ENCODE peak calls at places on chromosome 6, in five cellular contexts. One of them, this sample, is unnamed. For H3K4me1, the result is how much of the 10 kb centered on the place peaks cover.

GRCh38 chr6:57305754-57306153 is 11.7 kb upstream of the PRIM2 start:
- DNase-seq in left ventricle myocardium inferior: no peak
- DNase-seq in uterus: no peak
- DNase-seq in prostate gland: no peak
- DNase-seq in GM23248: peak
- DNase-seq in this sample: no peak

GRCh38 chr6:89895273-89895874 is 1.1 kb downstream of the GJA10 start:
- DNase-seq in left ventricle myocardium inferior: no peak
- DNase-seq in uterus: no peak
- DNase-seq in prostate gland: no peak
- DNase-seq in GM23248: peak
- DNase-seq in this sample: no peak

GRCh38 chr6:102907181-102907580 is 1513.7 kb downstream of the GRIK2 start:
- DNase-seq in left ventricle myocardium inferior: no peak
- DNase-seq in uterus: no peak
- DNase-seq in prostate gland: no peak
- DNase-seq in GM23248: no peak
- DNase-seq in this sample: no peak

GRCh38 chr6:55758156-55758942 is 117.0 kb downstream of the BMP5 start:
- DNase-seq in left ventricle myocardium inferior: no peak
- DNase-seq in uterus: no peak
- DNase-seq in prostate gland: no peak
- DNase-seq in GM23248: peak
- DNase-seq in this sample: no peak

GRCh38 chr6:83815631-83816030 is 37.5 kb upstream of the RIPPLY2 start:
- DNase-seq in left ventricle myocardium inferior: no peak
- DNase-seq in uterus: no peak
- DNase-seq in prostate gland: no peak
- DNase-seq in GM23248: peak
- DNase-seq in this sample: no peak

GRCh38 chr6:169457762-169458161 is 204.1 kb upstream of the THBS2 start:
- DNase-seq in left ventricle myocardium inferior: no peak
- DNase-seq in uterus: no peak
- DNase-seq in prostate gland: no peak
- DNase-seq in GM23248: no peak
- DNase-seq in this sample: no peak

GRCh38 chr6:52074155-52074554 is 13.3 kb downstream of the PKHD1 start:
- DNase-seq in left ventricle myocardium inferior: no peak
- DNase-seq in uterus: no peak
- DNase-seq in prostate gland: no peak
- DNase-seq in GM23248: no peak
- DNase-seq in this sample: no peak

GRCh38 chr6:156658186-156658585 is 119.0 kb upstream of the ARID1B start:
- DNase-seq in left ventricle myocardium inferior: no peak
- DNase-seq in uterus: no peak
- DNase-seq in prostate gland: peak
- DNase-seq in GM23248: peak
- DNase-seq in this sample: no peak

GRCh38 chr6:156427345-156427744 is 349.8 kb upstream of the ARID1B start:
- DNase-seq in left ventricle myocardium inferior: peak
- DNase-seq in uterus: no peak
- DNase-seq in prostate gland: no peak
- DNase-seq in GM23248: peak
- DNase-seq in this sample: peak

GRCh38 chr6:45450132-45450531 is 72.4 kb upstream of the SUPT3H start:
- DNase-seq in left ventricle myocardium inferior: no peak
- DNase-seq in uterus: no peak
- DNase-seq in prostate gland: no peak
- DNase-seq in GM23248: no peak
- DNase-seq in this sample: no peak
- H3K4me1 ChIP-seq in left ventricle myocardium inferior: under half
- H3K4me1 ChIP-seq in uterus: under half
- H3K4me1 ChIP-seq in prostate gland: under half
- H3K4me1 ChIP-seq in GM23248: half or more
- H3K4me1 ChIP-seq in this sample: half or more

GRCh38 chr6:159119835-159120234 is 49.4 kb upstream of the FNDC1 start:
- DNase-seq in left ventricle myocardium inferior: no peak
- DNase-seq in uterus: no peak
- DNase-seq in prostate gland: no peak
- DNase-seq in GM23248: no peak
- DNase-seq in this sample: no peak
- H3K4me1 ChIP-seq in left ventricle myocardium inferior: under half
- H3K4me1 ChIP-seq in uterus: under half
- H3K4me1 ChIP-seq in prostate gland: under half
- H3K4me1 ChIP-seq in GM23248: under half
- H3K4me1 ChIP-seq in this sample: under half

GRCh38 chr6:1407499-1407990 is 18.2 kb downstream of the FOXF2 start:
- DNase-seq in left ventricle myocardium inferior: no peak
- DNase-seq in uterus: no peak
- DNase-seq in prostate gland: no peak
- DNase-seq in GM23248: peak
- DNase-seq in this sample: no peak
- H3K4me1 ChIP-seq in left ventricle myocardium inferior: under half
- H3K4me1 ChIP-seq in uterus: under half
- H3K4me1 ChIP-seq in prostate gland: under half
- H3K4me1 ChIP-seq in GM23248: under half
- H3K4me1 ChIP-seq in this sample: under half

DNA sequence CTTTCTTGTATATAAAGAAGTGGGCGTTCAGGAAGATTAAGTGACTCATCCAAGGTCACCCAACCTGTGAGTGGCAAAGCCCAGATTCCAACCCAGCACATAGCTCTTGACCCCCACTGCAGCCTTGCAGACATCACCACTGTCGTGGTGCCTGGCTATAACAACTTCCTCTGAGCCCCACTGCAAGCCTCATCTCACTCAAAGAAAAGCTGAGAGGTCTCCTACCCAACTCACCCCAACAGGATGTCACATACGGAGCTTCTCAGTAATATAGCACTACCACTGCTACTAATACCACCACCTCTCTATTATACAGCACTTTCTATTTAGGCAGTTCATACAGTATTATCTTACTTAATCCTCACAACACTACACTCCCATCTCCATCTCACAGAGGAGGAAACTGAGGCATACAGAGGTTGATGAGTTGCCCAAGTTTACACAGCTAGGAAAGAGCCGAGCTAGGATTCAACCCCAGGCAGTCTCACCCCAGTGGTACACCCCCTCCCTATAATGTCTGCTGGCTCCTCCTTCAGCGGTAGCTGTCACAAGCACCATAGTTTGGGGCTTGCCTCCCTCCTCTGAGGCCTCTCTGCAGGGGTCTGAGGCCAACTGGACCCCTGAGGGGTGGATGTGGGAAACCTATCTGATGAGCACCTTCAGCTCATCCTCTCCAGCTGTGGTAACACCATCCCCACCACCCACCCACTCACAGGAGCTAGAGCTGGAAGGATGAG is 19.5 kb downstream of the TFEB start:
- DNase-seq in left ventricle myocardium inferior: no peak
- DNase-seq in uterus: no peak
- DNase-seq in prostate gland: no peak
- DNase-seq in GM23248: no peak
- DNase-seq in this sample: no peak
- H3K4me1 ChIP-seq in left ventricle myocardium inferior: half or more
- H3K4me1 ChIP-seq in uterus: under half
- H3K4me1 ChIP-seq in prostate gland: under half
- H3K4me1 ChIP-seq in GM23248: under half
- H3K4me1 ChIP-seq in this sample: half or more

DNA sequence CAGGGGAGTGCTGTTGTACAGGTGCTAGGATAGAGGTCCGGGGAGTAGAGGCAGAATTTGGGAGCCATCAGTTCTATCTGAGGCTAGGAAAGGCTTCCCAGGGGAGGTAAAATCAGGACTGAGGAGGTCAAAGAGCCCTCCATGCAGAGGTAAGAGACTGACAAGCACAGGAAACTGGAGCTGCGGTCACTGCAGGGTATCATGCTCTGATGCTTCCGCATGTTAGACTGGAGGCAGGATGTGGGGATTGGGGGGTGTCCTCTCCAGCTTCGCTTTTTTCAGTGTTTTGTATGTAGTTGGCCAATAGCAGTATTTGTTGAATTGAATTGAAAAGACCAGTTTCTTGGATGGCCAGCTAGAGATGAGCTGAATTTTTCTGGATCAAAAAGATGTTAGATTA is 87.8 kb downstream of the SLC22A3 start:
- DNase-seq in left ventricle myocardium inferior: no peak
- DNase-seq in uterus: no peak
- DNase-seq in prostate gland: no peak
- DNase-seq in GM23248: no peak
- DNase-seq in this sample: no peak
- H3K4me1 ChIP-seq in left ventricle myocardium inferior: under half
- H3K4me1 ChIP-seq in uterus: under half
- H3K4me1 ChIP-seq in prostate gland: under half
- H3K4me1 ChIP-seq in GM23248: under half
- H3K4me1 ChIP-seq in this sample: under half

DNA sequence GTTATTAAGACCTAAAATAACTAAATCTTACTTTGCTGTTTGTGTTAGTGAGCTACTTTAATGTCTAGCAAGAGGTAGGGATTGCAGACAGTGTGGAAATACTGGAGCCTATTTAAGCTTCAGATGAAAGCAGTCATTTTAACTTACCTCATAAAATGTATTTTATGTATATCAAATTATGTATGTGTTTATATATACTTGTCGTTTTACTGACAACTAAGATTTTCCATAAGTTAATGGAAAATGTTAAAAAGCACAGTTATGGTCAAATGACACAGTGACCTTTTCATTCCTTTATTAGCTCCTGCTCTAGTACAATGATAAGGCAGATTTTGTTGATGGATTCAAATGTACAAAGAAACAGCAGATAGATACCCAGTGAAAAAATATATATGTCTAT is 34.6 kb downstream of the QKI start:
- DNase-seq in left ventricle myocardium inferior: no peak
- DNase-seq in uterus: no peak
- DNase-seq in prostate gland: no peak
- DNase-seq in GM23248: peak
- DNase-seq in this sample: no peak
- H3K4me1 ChIP-seq in left ventricle myocardium inferior: half or more
- H3K4me1 ChIP-seq in uterus: under half
- H3K4me1 ChIP-seq in prostate gland: under half
- H3K4me1 ChIP-seq in GM23248: under half
- H3K4me1 ChIP-seq in this sample: under half

GRCh38 chr6:44238687-44239350 is 8.1 kb upstream of the HSP90AB1 start:
- DNase-seq in left ventricle myocardium inferior: no peak
- DNase-seq in uterus: no peak
- DNase-seq in prostate gland: no peak
- DNase-seq in GM23248: no peak
- DNase-seq in this sample: no peak

GRCh38 chr6:44237813-44238433 is 9.0 kb upstream of the HSP90AB1 start:
- DNase-seq in left ventricle myocardium inferior: peak
- DNase-seq in uterus: peak
- DNase-seq in prostate gland: peak
- DNase-seq in GM23248: peak
- DNase-seq in this sample: peak

GRCh38 chr6:44235891-44236516 is 10.9 kb upstream of the HSP90AB1 start:
- DNase-seq in left ventricle myocardium inferior: no peak
- DNase-seq in uterus: no peak
- DNase-seq in prostate gland: no peak
- DNase-seq in GM23248: no peak
- DNase-seq in this sample: no peak

GRCh38 chr6:44235269-44235668 is 11.6 kb upstream of the HSP90AB1 start:
- DNase-seq in left ventricle myocardium inferior: no peak
- DNase-seq in uterus: no peak
- DNase-seq in prostate gland: no peak
- DNase-seq in GM23248: no peak
- DNase-seq in this sample: no peak

GRCh38 chr6:44237021-44237812 is 9.7 kb upstream of the HSP90AB1 start:
- DNase-seq in left ventricle myocardium inferior: peak
- DNase-seq in uterus: peak
- DNase-seq in prostate gland: peak
- DNase-seq in GM23248: peak
- DNase-seq in this sample: peak
- H3K4me1 ChIP-seq in left ventricle myocardium inferior: half or more
- H3K4me1 ChIP-seq in uterus: under half
- H3K4me1 ChIP-seq in prostate gland: under half
- H3K4me1 ChIP-seq in GM23248: under half
- H3K4me1 ChIP-seq in this sample: half or more

DNA sequence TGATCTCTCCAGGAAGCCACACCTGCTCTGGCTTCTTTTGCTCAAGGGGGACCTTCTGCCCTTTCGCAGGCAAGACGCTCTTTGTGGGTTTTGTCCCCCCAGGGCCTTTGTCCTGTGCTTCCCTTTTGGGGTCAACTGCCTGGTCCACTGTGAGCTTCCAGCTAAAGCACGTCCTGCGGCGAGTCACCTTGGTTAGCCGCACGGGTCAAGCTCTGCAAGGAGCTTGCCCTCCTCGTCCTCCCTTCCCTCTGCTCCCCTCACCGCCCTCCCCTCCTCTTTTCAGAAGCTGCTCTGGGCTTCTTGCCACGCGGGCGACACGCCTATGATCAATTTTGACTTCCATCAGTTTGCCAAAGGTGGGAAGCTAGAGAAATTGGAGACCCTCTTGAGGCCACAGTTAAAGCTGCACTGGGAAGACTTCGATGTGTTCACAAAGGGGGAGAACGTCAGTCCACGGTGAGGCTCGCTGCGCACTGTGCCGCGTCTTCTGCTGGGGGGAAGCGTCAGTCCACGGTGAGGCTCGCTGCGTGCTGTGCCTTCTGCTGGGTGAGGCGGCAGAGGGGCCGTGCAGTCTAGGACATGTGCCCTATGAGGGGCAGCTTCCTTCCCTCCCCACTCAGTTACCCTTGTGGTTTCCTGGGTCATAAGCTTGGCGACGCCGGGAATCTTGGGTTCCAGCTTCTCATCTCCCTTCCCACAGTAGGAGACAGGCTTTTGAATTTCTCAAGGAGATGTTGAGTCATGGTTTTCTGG is 80.2 kb downstream of the SYNJ2 start:
- DNase-seq in left ventricle myocardium inferior: peak
- DNase-seq in uterus: no peak
- DNase-seq in prostate gland: no peak
- DNase-seq in GM23248: peak
- DNase-seq in this sample: peak
- H3K4me1 ChIP-seq in left ventricle myocardium inferior: under half
- H3K4me1 ChIP-seq in uterus: under half
- H3K4me1 ChIP-seq in prostate gland: under half
- H3K4me1 ChIP-seq in GM23248: under half
- H3K4me1 ChIP-seq in this sample: under half

GRCh38 chr6:104404377-104404776 is 455.3 kb downstream of the HACE1 start:
- DNase-seq in left ventricle myocardium inferior: no peak
- DNase-seq in uterus: no peak
- DNase-seq in prostate gland: no peak
- DNase-seq in GM23248: peak
- DNase-seq in this sample: no peak
- H3K4me1 ChIP-seq in left ventricle myocardium inferior: under half
- H3K4me1 ChIP-seq in uterus: under half
- H3K4me1 ChIP-seq in prostate gland: under half
- H3K4me1 ChIP-seq in GM23248: under half
- H3K4me1 ChIP-seq in this sample: under half

This sample was measured in heart left ventricle.